ENCODE peak calls at places on chromosomes 3 and 15, in ten cellular contexts. O is T47D, T is GM20000, X is NCI-H510A treated with DMSO at 0.1 percent for 48 hours, S is AG09309, U is occipital lobe, W is left ventricle myocardium superior, L is EL, R is tibial nerve, B is T follicular helper cell. G is an unnamed sample.

GRCh38 chr3:45137656-45138181 is 8.5 kb downstream of the CDCP1 start:
- DNase-seq in O (peak), T (no peak), X (no peak), S (no peak), U (no peak), W (no peak), L (no peak), R (no peak), B (no peak), G (no peak)

GRCh38 chr3:88661433-88661824 is 446.0 kb upstream of the EPHA3 start:
- DNase-seq in O (no peak), T (no peak), X (no peak), S (no peak), U (no peak), W (no peak), L (no peak), R (no peak), B (no peak), G (no peak)

GRCh38 chr15:98738689-98739411 is 90.5 kb downstream of the IGF1R start:
- DNase-seq in O (no peak), T (no peak), X (no peak), S (no peak), U (no peak), W (no peak), L (no peak), R (no peak), B (no peak), G (no peak)

GRCh38 chr15:37801529-37801928 is 132.9 kb upstream of the TMCO5A start:
- DNase-seq in O (no peak), T (no peak), X (no peak), S (no peak), U (no peak), W (no peak), L (no peak), R (no peak), B (no peak), G (no peak)

GRCh38 chr15:65902373-65902772 is 33.1 kb downstream of the RAB11A start:
- DNase-seq in O (peak), T (peak), X (peak), S (no peak), U (no peak), W (peak), L (peak), R (peak), B (no peak), G (no peak)

GRCh38 chr3:32399030-32399620 is 7.5 kb downstream of the CMTM7 start:
- DNase-seq in O (peak), T (peak), X (no peak), S (no peak), U (no peak), W (no peak), L (peak), R (no peak), B (no peak), G (no peak)

GRCh38 chr15:82132742-82133141 is 86.9 kb upstream of the MEX3B start:
- DNase-seq in O (no peak), T (no peak), X (no peak), S (peak), U (no peak), W (no peak), L (peak), R (no peak), B (no peak), G (no peak)

GRCh38 chr3:117526485-117527079 is 817.0 kb downstream of the TUSC7 start:
- DNase-seq in O (peak), T (peak), X (no peak), S (no peak), U (no peak), W (no peak), L (peak), R (peak), B (no peak), G (no peak)

GRCh38 chr15:44427756-44428724 is 611 bp downstream of the CTDSPL2 start:
- DNase-seq in O (peak), T (no peak), X (peak), S (peak), U (no peak), W (no peak), L (peak), R (no peak), B (no peak), G (no peak)

GRCh38 chr15:64521726-64522164 is 61.4 kb downstream of the ZNF609 start:
- DNase-seq in O (peak), T (no peak), X (no peak), S (peak), U (peak), W (peak), L (peak), R (no peak), B (no peak), G (no peak)

GRCh38 chr3:46368569-46368968 is 2.2 kb upstream of the CCR5 start:
- DNase-seq in O (peak), T (peak), X (no peak), S (no peak), U (no peak), W (peak), L (peak), R (peak), B (peak), G (peak)

GRCh38 chr15:80588801-80589200 is 106.3 kb upstream of the ABHD17C start:
- DNase-seq in O (no peak), T (no peak), X (no peak), S (peak), U (no peak), W (no peak), L (peak), R (no peak), B (no peak), G (no peak)

GRCh38 chr3:157394361-157394760 is 42.3 kb upstream of the PTX3 start:
- DNase-seq in O (no peak), T (no peak), X (no peak), S (no peak), U (no peak), W (no peak), L (no peak), R (no peak), B (no peak), G (no peak)

GRCh38 chr3:160163259-160163878 is 61.9 kb upstream of the C3orf80 start:
- DNase-seq in O (peak), T (no peak), X (peak), S (no peak), U (no peak), W (no peak), L (peak), R (no peak), B (no peak), G (no peak)

GRCh38 chr3:136237961-136238649 is 12.0 kb upstream of the PCCB start:
- DNase-seq in O (no peak), T (no peak), X (no peak), S (no peak), U (no peak), W (no peak), L (no peak), R (no peak), B (no peak), G (no peak)

GRCh38 chr3:78601249-78601648 is 1166.5 kb downstream of the ROBO1 start:
- DNase-seq in O (no peak), T (no peak), X (no peak), S (no peak), U (no peak), W (no peak), L (no peak), R (no peak), B (no peak), G (no peak)

GRCh38 chr3:9428411-9428810 is 31.0 kb downstream of the SETD5 start:
- DNase-seq in O (no peak), T (no peak), X (no peak), S (no peak), U (no peak), W (no peak), L (no peak), R (no peak), B (no peak), G (no peak)

GRCh38 chr3:31823184-31823583 is 157.9 kb downstream of the OSBPL10 start:
- DNase-seq in O (no peak), T (no peak), X (no peak), S (no peak), U (no peak), W (no peak), L (no peak), R (no peak), B (no peak), G (no peak)

GRCh38 chr3:126394179-126394976 is at the start of gene CFAP100:
- DNase-seq in O (no peak), T (no peak), X (peak), S (no peak), U (no peak), W (peak), L (no peak), R (no peak), B (no peak), G (no peak)

GRCh38 chr15:93307513-93307912 is 218.5 kb upstream of the RGMA start:
- DNase-seq in O (no peak), T (no peak), X (no peak), S (no peak), U (no peak), W (no peak), L (no peak), R (no peak), B (no peak), G (no peak)

GRCh38 chr3:20141841-20142240 is 44.2 kb downstream of the SGO1 start:
- DNase-seq in O (no peak), T (no peak), X (no peak), S (no peak), U (peak), W (peak), L (no peak), R (peak), B (no peak), G (no peak)

GRCh38 chr3:182118081-182118480 is 406.4 kb downstream of the SOX2 start:
- DNase-seq in O (peak), T (no peak), X (no peak), S (no peak), U (no peak), W (no peak), L (no peak), R (no peak), B (no peak), G (no peak)

GRCh38 chr3:143605661-143605950 is 242.7 kb downstream of the SLC9A9 start:
- DNase-seq in O (peak), T (no peak), X (no peak), S (no peak), U (no peak), W (no peak), L (no peak), R (no peak), B (no peak), G (no peak)

GRCh38 chr15:41914406-41914805 is 20.6 kb upstream of the SPTBN5 start:
- DNase-seq in O (no peak), T (no peak), X (no peak), S (no peak), U (no peak), W (no peak), L (no peak), R (no peak), B (no peak), G (no peak)